ENCODE peak calls at places on chromosomes 12 and 14, in six cellular contexts. One of them, this sample, is unnamed. For H3K4me1, the result is how much of the 10 kb centered on the place peaks cover.

GRCh38 chr14:76491172-76491930 is 115.4 kb downstream of the ESRRB start:
- DNase-seq in mesendoderm: no peak
- DNase-seq in IMR-90: no peak
- DNase-seq in mesenchymal stem cell: no peak
- DNase-seq in NT2/D1: no peak
- DNase-seq in fibroblast of lung: no peak
- DNase-seq in this sample: no peak

GRCh38 chr14:58272589-58273372 is 25.6 kb upstream of the ARID4A start:
- DNase-seq in mesendoderm: peak
- DNase-seq in IMR-90: peak
- DNase-seq in mesenchymal stem cell: peak
- DNase-seq in NT2/D1: no peak
- DNase-seq in fibroblast of lung: peak
- DNase-seq in this sample: no peak

GRCh38 chr12:93447555-93448265 is 6.0 kb upstream of the UBE2N start:
- DNase-seq in mesendoderm: no peak
- DNase-seq in IMR-90: no peak
- DNase-seq in mesenchymal stem cell: no peak
- DNase-seq in NT2/D1: no peak
- DNase-seq in fibroblast of lung: no peak
- DNase-seq in this sample: no peak

GRCh38 chr12:59304077-59304721 is 291.6 kb upstream of the SLC16A7 start:
- DNase-seq in mesendoderm: no peak
- DNase-seq in IMR-90: no peak
- DNase-seq in mesenchymal stem cell: no peak
- DNase-seq in NT2/D1: no peak
- DNase-seq in fibroblast of lung: no peak
- DNase-seq in this sample: no peak

GRCh38 chr12:108861878-108862587 is 4.7 kb upstream of the SSH1 start:
- DNase-seq in mesendoderm: no peak
- DNase-seq in IMR-90: no peak
- DNase-seq in mesenchymal stem cell: no peak
- DNase-seq in NT2/D1: no peak
- DNase-seq in fibroblast of lung: no peak
- DNase-seq in this sample: no peak

GRCh38 chr14:24674204-24674970 is 40.4 kb upstream of the GZMB start:
- DNase-seq in mesendoderm: no peak
- DNase-seq in IMR-90: no peak
- DNase-seq in mesenchymal stem cell: no peak
- DNase-seq in NT2/D1: no peak
- DNase-seq in fibroblast of lung: no peak
- DNase-seq in this sample: no peak

GRCh38 chr12:68613209-68613904 is 2.7 kb downstream of the RAP1B start:
- DNase-seq in mesendoderm: no peak
- DNase-seq in IMR-90: no peak
- DNase-seq in mesenchymal stem cell: no peak
- DNase-seq in NT2/D1: no peak
- DNase-seq in fibroblast of lung: no peak
- DNase-seq in this sample: no peak

GRCh38 chr14:105876158-105876557 is 349.8 kb downstream of the TMEM121 start:
- DNase-seq in mesendoderm: no peak
- DNase-seq in IMR-90: no peak
- DNase-seq in mesenchymal stem cell: no peak
- DNase-seq in NT2/D1: no peak
- DNase-seq in fibroblast of lung: no peak
- DNase-seq in this sample: no peak

GRCh38 chr12:98594050-98594853 is 766 bp downstream of the SLC25A3 start:
- DNase-seq in mesendoderm: peak
- DNase-seq in IMR-90: no peak
- DNase-seq in mesenchymal stem cell: peak
- DNase-seq in NT2/D1: no peak
- DNase-seq in fibroblast of lung: peak
- DNase-seq in this sample: no peak

GRCh38 chr14:36442824-36443241 is 77.2 kb downstream of the NKX2-1 start:
- DNase-seq in mesendoderm: peak
- DNase-seq in IMR-90: no peak
- DNase-seq in mesenchymal stem cell: no peak
- DNase-seq in NT2/D1: peak
- DNase-seq in fibroblast of lung: no peak
- DNase-seq in this sample: no peak

GRCh38 chr12:52347546-52348510 is 19.5 kb downstream of the KRT85 start:
- DNase-seq in mesendoderm: no peak
- DNase-seq in IMR-90: no peak
- DNase-seq in mesenchymal stem cell: no peak
- DNase-seq in NT2/D1: no peak
- DNase-seq in fibroblast of lung: no peak
- DNase-seq in this sample: no peak

GRCh38 chr12:58897969-58898368 is 22.3 kb downstream of the LRIG3 start:
- DNase-seq in mesendoderm: no peak
- DNase-seq in IMR-90: no peak
- DNase-seq in mesenchymal stem cell: no peak
- DNase-seq in NT2/D1: no peak
- DNase-seq in fibroblast of lung: no peak
- DNase-seq in this sample: no peak

GRCh38 chr14:20413785-20414117 is 450 bp upstream of the TEP1 start:
- DNase-seq in mesendoderm: peak
- DNase-seq in IMR-90: no peak
- DNase-seq in mesenchymal stem cell: no peak
- DNase-seq in NT2/D1: no peak
- DNase-seq in fibroblast of lung: peak
- DNase-seq in this sample: no peak

GRCh38 chr12:110281549-110282342 is 699 bp downstream of the ATP2A2 start:
- DNase-seq in mesendoderm: peak
- DNase-seq in IMR-90: peak
- DNase-seq in mesenchymal stem cell: peak
- DNase-seq in NT2/D1: no peak
- DNase-seq in fibroblast of lung: peak
- DNase-seq in this sample: no peak

GRCh38 chr12:6613015-6613775 is 6.0 kb upstream of the CHD4 start:
- DNase-seq in mesendoderm: peak
- DNase-seq in IMR-90: peak
- DNase-seq in mesenchymal stem cell: peak
- DNase-seq in NT2/D1: no peak
- DNase-seq in fibroblast of lung: peak
- DNase-seq in this sample: no peak

GRCh38 chr14:94129111-94129757 is at the start of gene IFI27L2:
- DNase-seq in mesendoderm: peak
- DNase-seq in IMR-90: peak
- DNase-seq in mesenchymal stem cell: peak
- DNase-seq in NT2/D1: no peak
- DNase-seq in fibroblast of lung: peak
- DNase-seq in this sample: no peak

GRCh38 chr14:51304428-51304827 is 64.4 kb downstream of the TMX1 start:
- DNase-seq in mesendoderm: no peak
- DNase-seq in IMR-90: peak
- DNase-seq in mesenchymal stem cell: peak
- DNase-seq in NT2/D1: peak
- DNase-seq in fibroblast of lung: peak
- DNase-seq in this sample: no peak

GRCh38 chr12:27542628-27543027 is 18.6 kb downstream of the PPFIBP1 start:
- DNase-seq in mesendoderm: peak
- DNase-seq in IMR-90: peak
- DNase-seq in mesenchymal stem cell: peak
- DNase-seq in NT2/D1: no peak
- DNase-seq in fibroblast of lung: peak
- DNase-seq in this sample: peak

GRCh38 chr12:48071808-48072207 is 34.1 kb downstream of the SENP1 start:
- DNase-seq in mesendoderm: no peak
- DNase-seq in IMR-90: no peak
- DNase-seq in mesenchymal stem cell: no peak
- DNase-seq in NT2/D1: no peak
- DNase-seq in fibroblast of lung: no peak
- DNase-seq in this sample: no peak

GRCh38 chr12:14896477-14897184 is 11.0 kb upstream of the MGP start:
- DNase-seq in mesendoderm: no peak
- DNase-seq in IMR-90: peak
- DNase-seq in mesenchymal stem cell: peak
- DNase-seq in NT2/D1: no peak
- DNase-seq in fibroblast of lung: peak
- DNase-seq in this sample: no peak

GRCh38 chr14:79356040-79356439 is 855.3 kb downstream of the DIO2 start:
- DNase-seq in mesendoderm: peak
- DNase-seq in IMR-90: peak
- DNase-seq in mesenchymal stem cell: peak
- DNase-seq in NT2/D1: no peak
- DNase-seq in fibroblast of lung: peak
- DNase-seq in this sample: no peak

GRCh38 chr12:104115587-104115975 is 22.4 kb downstream of the NFYB start:
- DNase-seq in mesendoderm: no peak
- DNase-seq in IMR-90: no peak
- DNase-seq in mesenchymal stem cell: no peak
- DNase-seq in NT2/D1: no peak
- DNase-seq in fibroblast of lung: no peak
- DNase-seq in this sample: no peak

GRCh38 chr14:47843236-47843635 is 167.8 kb upstream of the MDGA2 start:
- DNase-seq in mesendoderm: no peak
- DNase-seq in IMR-90: no peak
- DNase-seq in mesenchymal stem cell: no peak
- DNase-seq in NT2/D1: no peak
- DNase-seq in fibroblast of lung: no peak
- DNase-seq in this sample: no peak

GRCh38 chr12:42759622-42760273 is 170.2 kb upstream of the PRICKLE1 start:
- DNase-seq in mesendoderm: no peak
- DNase-seq in IMR-90: peak
- DNase-seq in mesenchymal stem cell: no peak
- DNase-seq in NT2/D1: no peak
- DNase-seq in fibroblast of lung: peak
- DNase-seq in this sample: no peak

GRCh38 chr12:32548691-32549412 is 130.2 kb upstream of the DNM1L start:
- DNase-seq in mesendoderm: no peak
- DNase-seq in IMR-90: peak
- DNase-seq in mesenchymal stem cell: peak
- DNase-seq in NT2/D1: no peak
- DNase-seq in fibroblast of lung: peak
- DNase-seq in this sample: no peak

GRCh38 chr12:100741084-100741711 is 53.4 kb upstream of the ANO4 start:
- DNase-seq in mesendoderm: peak
- DNase-seq in IMR-90: peak
- DNase-seq in mesenchymal stem cell: peak
- DNase-seq in NT2/D1: no peak
- DNase-seq in fibroblast of lung: peak
- DNase-seq in this sample: no peak
- H3K9ac ChIP-seq in mesendoderm: no peak
- H3K9ac ChIP-seq in IMR-90: no peak
- H3K9ac ChIP-seq in mesenchymal stem cell: no peak
- H3K9ac ChIP-seq in NT2/D1: no peak
- H3K9ac ChIP-seq in fibroblast of lung: no peak
- H3K9ac ChIP-seq in this sample: no peak

DNA sequence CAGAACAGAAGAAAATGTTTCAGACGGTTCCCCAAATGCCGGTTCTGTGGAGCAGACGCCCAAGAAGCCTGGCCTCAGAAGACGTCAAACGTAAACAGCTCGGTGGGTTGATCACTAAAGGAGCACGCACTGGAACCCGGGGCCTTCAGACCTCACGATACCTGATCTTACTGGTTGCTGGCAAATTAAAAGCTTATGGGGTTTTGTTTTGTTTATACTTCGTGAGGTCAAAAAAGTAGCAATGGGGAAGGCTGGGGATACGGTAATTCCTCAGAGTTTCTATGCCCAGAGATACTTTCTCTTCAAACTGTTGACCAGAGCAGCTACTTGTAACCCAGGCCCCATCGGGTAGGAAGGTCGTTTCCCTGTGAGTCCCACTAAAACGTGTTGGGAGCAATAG is 1.7 kb downstream of the CDKN1B start:
- DNase-seq in mesendoderm: no peak
- DNase-seq in IMR-90: peak
- DNase-seq in mesenchymal stem cell: peak
- DNase-seq in NT2/D1: no peak
- DNase-seq in fibroblast of lung: peak
- DNase-seq in this sample: no peak
- H3K4me1 ChIP-seq in mesendoderm: under half
- H3K4me1 ChIP-seq in IMR-90: under half
- H3K4me1 ChIP-seq in mesenchymal stem cell: under half
- H3K4me1 ChIP-seq in NT2/D1: under half
- H3K4me1 ChIP-seq in fibroblast of lung: under half
- H3K4me1 ChIP-seq in this sample: under half

DNA sequence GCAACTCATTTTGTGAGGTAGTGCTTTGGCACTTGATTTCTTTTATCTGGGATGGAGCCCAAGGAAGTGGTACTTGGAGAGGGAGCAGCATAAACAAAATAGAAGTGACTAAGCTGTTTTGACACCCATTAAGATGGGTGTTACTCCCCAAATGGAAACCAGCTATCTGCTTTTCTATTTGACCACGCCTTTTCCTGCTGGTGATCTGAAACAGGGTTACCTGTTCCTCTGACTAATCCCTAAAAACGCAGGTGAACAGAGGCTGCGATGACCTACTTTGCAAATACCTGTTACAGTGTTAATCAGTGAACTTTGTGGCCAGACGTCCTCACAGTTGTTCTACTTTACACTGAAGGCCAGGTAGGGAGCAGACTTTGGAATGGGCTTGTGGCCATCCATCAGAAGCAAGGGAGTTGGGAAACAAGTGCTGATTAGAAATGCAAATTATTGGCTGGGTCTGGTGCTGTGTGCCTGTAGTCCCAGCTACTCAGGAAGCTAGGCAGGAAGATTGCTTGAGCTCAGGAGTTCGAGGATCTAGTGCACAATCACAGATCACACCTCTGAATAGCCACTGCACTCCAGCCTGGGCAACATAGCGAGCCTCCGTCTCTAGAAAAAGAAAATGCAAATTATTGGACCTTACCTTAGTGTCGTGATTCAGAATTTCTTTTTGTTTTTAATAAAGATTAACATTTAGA is 58.3 kb upstream of the HECTD1 start:
- DNase-seq in mesendoderm: no peak
- DNase-seq in IMR-90: peak
- DNase-seq in mesenchymal stem cell: no peak
- DNase-seq in NT2/D1: no peak
- DNase-seq in fibroblast of lung: peak
- DNase-seq in this sample: peak
- H3K9ac ChIP-seq in mesendoderm: no peak
- H3K9ac ChIP-seq in IMR-90: no peak
- H3K9ac ChIP-seq in mesenchymal stem cell: peak
- H3K9ac ChIP-seq in NT2/D1: no peak
- H3K9ac ChIP-seq in fibroblast of lung: no peak
- H3K9ac ChIP-seq in this sample: peak

DNA sequence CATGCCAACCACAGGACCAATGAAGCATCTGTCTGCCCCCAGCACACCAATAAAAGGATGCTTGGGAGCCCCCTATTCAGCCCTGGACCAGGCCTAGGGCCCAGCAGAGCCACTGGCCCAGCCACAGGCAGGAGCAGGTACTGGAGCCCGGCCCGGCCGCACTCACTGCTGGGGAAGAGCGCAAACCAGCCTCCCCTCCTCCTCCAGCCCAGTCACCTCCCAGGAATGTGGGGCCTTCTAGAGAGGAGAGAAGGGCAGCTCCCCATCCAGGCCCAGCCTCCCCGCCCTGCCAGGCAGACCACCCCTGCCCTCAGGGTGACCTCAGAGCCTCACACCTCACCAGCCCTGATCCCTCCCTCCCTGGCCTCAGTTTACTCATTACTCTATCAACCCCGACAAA is 56.2 kb downstream of the CCNK start:
- DNase-seq in mesendoderm: peak
- DNase-seq in IMR-90: peak
- DNase-seq in mesenchymal stem cell: peak
- DNase-seq in NT2/D1: peak
- DNase-seq in fibroblast of lung: peak
- DNase-seq in this sample: no peak
- H3K4me1 ChIP-seq in mesendoderm: under half
- H3K4me1 ChIP-seq in IMR-90: under half
- H3K4me1 ChIP-seq in mesenchymal stem cell: half or more
- H3K4me1 ChIP-seq in NT2/D1: under half
- H3K4me1 ChIP-seq in fibroblast of lung: under half
- H3K4me1 ChIP-seq in this sample: under half

GRCh38 chr12:26373606-26374495 is 178.5 kb downstream of the SSPN start:
- DNase-seq in mesendoderm: no peak
- DNase-seq in IMR-90: no peak
- DNase-seq in mesenchymal stem cell: peak
- DNase-seq in NT2/D1: no peak
- DNase-seq in fibroblast of lung: no peak
- DNase-seq in this sample: peak
- H3K9ac ChIP-seq in mesendoderm: no peak
- H3K9ac ChIP-seq in IMR-90: no peak
- H3K9ac ChIP-seq in mesenchymal stem cell: no peak
- H3K9ac ChIP-seq in NT2/D1: no peak
- H3K9ac ChIP-seq in fibroblast of lung: no peak
- H3K9ac ChIP-seq in this sample: no peak